ENCODE peak calls at places on chromosomes 3 and 15, in ten cellular contexts. K, X, Z, C, S, T, O, Q, P and W are unnamed samples.

GRCh38 chr3:73503781-73504180 is 121.0 kb downstream of the PDZRN3 start:
- DNase-seq in K (no peak), X (no peak), Z (no peak), C (no peak), S (no peak), T (no peak), O (no peak), Q (peak), P (no peak), W (peak)

GRCh38 chr15:51718199-51718598 is 19.3 kb downstream of the LYSMD2 start:
- DNase-seq in K (no peak), X (no peak), Z (no peak), C (no peak), S (no peak), T (no peak), O (no peak), Q (no peak), P (no peak), W (peak)

GRCh38 chr3:52176951-52177700 is 20.8 kb upstream of the ALAS1 start:
- DNase-seq in K (no peak), X (no peak), Z (no peak), C (no peak), S (no peak), T (no peak), O (no peak), Q (no peak), P (no peak), W (peak)

GRCh38 chr3:8441969-8442559 is 59.6 kb upstream of the LMCD1 start:
- DNase-seq in K (no peak), X (no peak), Z (peak), C (peak), S (peak), T (peak), O (peak), Q (peak), P (no peak), W (peak)

GRCh38 chr3:95521396-95521795 is 1293.0 kb upstream of the EPHA6 start:
- DNase-seq in K (no peak), X (no peak), Z (peak), C (no peak), S (no peak), T (no peak), O (no peak), Q (no peak), P (no peak), W (no peak)

GRCh38 chr15:63596666-63597032 is 538 bp upstream of the FBXL22 start:
- DNase-seq in K (no peak), X (no peak), Z (no peak), C (no peak), S (no peak), T (no peak), O (no peak), Q (no peak), P (no peak), W (no peak)

GRCh38 chr3:36579746-36580145 is 184.6 kb downstream of the DCLK3 start:
- DNase-seq in K (no peak), X (no peak), Z (no peak), C (no peak), S (no peak), T (no peak), O (no peak), Q (no peak), P (no peak), W (no peak)

GRCh38 chr15:58742424-58743160 is 6.9 kb downstream of the ADAM10 start:
- DNase-seq in K (no peak), X (no peak), Z (no peak), C (no peak), S (no peak), T (no peak), O (no peak), Q (peak), P (no peak), W (no peak)

GRCh38 chr3:87426916-87427315 is 150.5 kb upstream of the POU1F1 start:
- DNase-seq in K (no peak), X (no peak), Z (peak), C (no peak), S (no peak), T (no peak), O (no peak), Q (peak), P (no peak), W (no peak)

GRCh38 chr15:91572110-91572509 is 281.4 kb upstream of the SLCO3A1 start:
- DNase-seq in K (no peak), X (no peak), Z (peak), C (no peak), S (no peak), T (no peak), O (peak), Q (peak), P (no peak), W (peak)